ENCODE peak calls at places on chromosome 12, in four cellular contexts. U is lung microvascular endothelial cell, I is GM18507, B is glomerular endothelial cell. H is an unnamed sample.

GRCh38 chr12:12794686-12795085 is 9.2 kb downstream of the APOLD1 start:
- DNase-seq in U (no peak), B (no peak), I (no peak), H (no peak)

GRCh38 chr12:132952371-132953162 is 3.5 kb downstream of the ZNF605 start:
- DNase-seq in I (no peak), B (no peak), U (no peak), H (no peak)

GRCh38 chr12:607541-608001 is 55.7 kb downstream of the NINJ2 start:
- DNase-seq in U (peak), I (no peak), B (no peak), H (no peak)

GRCh38 chr12:2813573-2814185 is 1.2 kb downstream of the ITFG2 start:
- DNase-seq in I (peak), U (peak), B (peak), H (peak)

GRCh38 chr12:48810817-48811453 is 7.4 kb upstream of the CACNB3 start:
- DNase-seq in I (no peak), U (peak), B (no peak), H (no peak)

GRCh38 chr12:109047081-109047805 is 5.1 kb upstream of the USP30 start:
- DNase-seq in I (no peak), U (no peak), B (no peak), H (no peak)

GRCh38 chr12:9751204-9752144 is 9.2 kb downstream of the CD69 start:
- DNase-seq in I (no peak), U (peak), B (no peak), H (no peak)

GRCh38 chr12:26058818-26059217 is 66.0 kb downstream of the BHLHE41 start:
- DNase-seq in B (no peak), I (no peak), U (no peak), H (no peak)